ENCODE peak calls at places on chromosomes 3 and 15, in four cellular contexts. One of them, this sample, is unnamed.

GRCh38 chr15:98428253-98428989 is 219.9 kb upstream of the IGF1R start:
- DNase-seq in HEK293T: peak
- DNase-seq in K562: peak
- DNase-seq in HepG2: peak
- DNase-seq in this sample: peak

GRCh38 chr15:41022487-41023090 is 69.3 kb downstream of the CHAC1 start:
- DNase-seq in HEK293T: peak
- DNase-seq in K562: peak
- DNase-seq in HepG2: peak
- DNase-seq in this sample: peak

GRCh38 chr3:100402150-100402706 is 889 bp downstream of the LNP1 start:
- DNase-seq in HEK293T: no peak
- DNase-seq in K562: no peak
- DNase-seq in HepG2: no peak
- DNase-seq in this sample: no peak

GRCh38 chr15:84833447-84833846 is 16.3 kb downstream of the ALPK3 start:
- DNase-seq in HEK293T: no peak
- DNase-seq in K562: peak
- DNase-seq in HepG2: no peak
- DNase-seq in this sample: no peak

GRCh38 chr3:106299300-106300098 is 430.7 kb upstream of the CBLB start:
- DNase-seq in HEK293T: no peak
- DNase-seq in K562: no peak
- DNase-seq in HepG2: no peak
- DNase-seq in this sample: no peak

GRCh38 chr3:176807938-176808337 is 389.3 kb downstream of the TBL1XR1 start:
- DNase-seq in HEK293T: no peak
- DNase-seq in K562: no peak
- DNase-seq in HepG2: no peak
- DNase-seq in this sample: no peak

GRCh38 chr15:72312605-72313447 is 7.1 kb downstream of the CELF6 start:
- DNase-seq in HEK293T: peak
- DNase-seq in K562: peak
- DNase-seq in HepG2: peak
- DNase-seq in this sample: peak

GRCh38 chr15:47998523-47999113 is 122.2 kb upstream of the SLC24A5 start:
- DNase-seq in HEK293T: no peak
- DNase-seq in K562: no peak
- DNase-seq in HepG2: no peak
- DNase-seq in this sample: no peak

GRCh38 chr3:132422531-132422930 is 5.2 kb downstream of the DNAJC13 start:
- DNase-seq in HEK293T: no peak
- DNase-seq in K562: no peak
- DNase-seq in HepG2: no peak
- DNase-seq in this sample: no peak

GRCh38 chr3:29240248-29240647 is 40.6 kb upstream of the RBMS3 start:
- DNase-seq in HEK293T: no peak
- DNase-seq in K562: no peak
- DNase-seq in HepG2: no peak
- DNase-seq in this sample: no peak

GRCh38 chr3:197171481-197172067 is 126.8 kb downstream of the DLG1 start:
- DNase-seq in HEK293T: no peak
- DNase-seq in K562: no peak
- DNase-seq in HepG2: no peak
- DNase-seq in this sample: no peak

GRCh38 chr15:27592036-27592725 is 506.9 kb downstream of the OCA2 start:
- DNase-seq in HEK293T: no peak
- DNase-seq in K562: no peak
- DNase-seq in HepG2: no peak
- DNase-seq in this sample: no peak

GRCh38 chr3:94417963-94418455 is 355.1 kb downstream of the NSUN3 start:
- DNase-seq in HEK293T: no peak
- DNase-seq in K562: no peak
- DNase-seq in HepG2: no peak
- DNase-seq in this sample: no peak

GRCh38 chr3:128014548-128014947 is 37.7 kb upstream of the SEC61A1 start:
- DNase-seq in HEK293T: no peak
- DNase-seq in K562: no peak
- DNase-seq in HepG2: no peak
- DNase-seq in this sample: no peak

GRCh38 chr3:125062904-125063618 is 7.3 kb upstream of the HEG1 start:
- DNase-seq in HEK293T: no peak
- DNase-seq in K562: no peak
- DNase-seq in HepG2: peak
- DNase-seq in this sample: no peak

GRCh38 chr15:67341539-67341938 is 87.0 kb downstream of the IQCH start:
- DNase-seq in HEK293T: no peak
- DNase-seq in K562: no peak
- DNase-seq in HepG2: no peak
- DNase-seq in this sample: no peak

GRCh38 chr3:87313641-87314040 is 37.3 kb upstream of the POU1F1 start:
- DNase-seq in HEK293T: no peak
- DNase-seq in K562: no peak
- DNase-seq in HepG2: no peak
- DNase-seq in this sample: no peak

GRCh38 chr15:33055962-33056361 is 138.6 kb downstream of the FMN1 start:
- DNase-seq in HEK293T: no peak
- DNase-seq in K562: no peak
- DNase-seq in HepG2: no peak
- DNase-seq in this sample: no peak

GRCh38 chr15:84736375-84736774 is 12.0 kb upstream of the ZNF592 start:
- DNase-seq in HEK293T: no peak
- DNase-seq in K562: no peak
- DNase-seq in HepG2: no peak
- DNase-seq in this sample: no peak

GRCh38 chr15:68642491-68642845 is 63.7 kb downstream of the CORO2B start:
- DNase-seq in HEK293T: no peak
- DNase-seq in K562: no peak
- DNase-seq in HepG2: no peak
- DNase-seq in this sample: no peak

GRCh38 chr15:69804786-69805185 is 292.9 kb downstream of the TLE3 start:
- DNase-seq in HEK293T: no peak
- DNase-seq in K562: no peak
- DNase-seq in HepG2: no peak
- DNase-seq in this sample: no peak

GRCh38 chr15:39594056-39594763 is 13.3 kb downstream of the THBS1 start:
- DNase-seq in HEK293T: no peak
- DNase-seq in K562: no peak
- DNase-seq in HepG2: no peak
- DNase-seq in this sample: no peak

GRCh38 chr15:77607111-77607893 is 25.4 kb downstream of the LINGO1 start:
- DNase-seq in HEK293T: no peak
- DNase-seq in K562: peak
- DNase-seq in HepG2: no peak
- DNase-seq in this sample: no peak

GRCh38 chr15:59296181-59296617 is 76.5 kb downstream of the MYO1E start:
- DNase-seq in HEK293T: no peak
- DNase-seq in K562: no peak
- DNase-seq in HepG2: no peak
- DNase-seq in this sample: no peak

GRCh38 chr15:66523926-66524325 is 18.8 kb downstream of the ZWILCH start:
- DNase-seq in HEK293T: no peak
- DNase-seq in K562: no peak
- DNase-seq in HepG2: no peak
- DNase-seq in this sample: no peak

GRCh38 chr3:20245781-20246180 is 59.8 kb upstream of the SGO1 start:
- DNase-seq in HEK293T: no peak
- DNase-seq in K562: no peak
- DNase-seq in HepG2: no peak
- DNase-seq in this sample: no peak

GRCh38 chr3:112086857-112087524 is 802 bp downstream of the C3orf52 start:
- DNase-seq in HEK293T: no peak
- DNase-seq in K562: no peak
- DNase-seq in HepG2: no peak
- DNase-seq in this sample: no peak

GRCh38 chr3:176840604-176841287 is 356.5 kb downstream of the TBL1XR1 start:
- DNase-seq in HEK293T: no peak
- DNase-seq in K562: no peak
- DNase-seq in HepG2: no peak
- DNase-seq in this sample: no peak

GRCh38 chr15:44066211-44066827 is 128.8 kb downstream of the FRMD5 start:
- DNase-seq in HEK293T: peak
- DNase-seq in K562: peak
- DNase-seq in HepG2: peak
- DNase-seq in this sample: peak

GRCh38 chr3:150038830-150039229 is 68.1 kb upstream of the PFN2 start:
- DNase-seq in HEK293T: no peak
- DNase-seq in K562: peak
- DNase-seq in HepG2: peak
- DNase-seq in this sample: no peak

GRCh38 chr3:105686324-105686897 is 182.4 kb downstream of the CBLB start:
- DNase-seq in HEK293T: peak
- DNase-seq in K562: peak
- DNase-seq in HepG2: no peak
- DNase-seq in this sample: no peak

GRCh38 chr3:195128255-195129071 is 142.5 kb downstream of the XXYLT1 start:
- DNase-seq in HEK293T: no peak
- DNase-seq in K562: no peak
- DNase-seq in HepG2: no peak
- DNase-seq in this sample: no peak

GRCh38 chr3:195129644-195130492 is 141.1 kb downstream of the XXYLT1 start:
- DNase-seq in HEK293T: no peak
- DNase-seq in K562: no peak
- DNase-seq in HepG2: no peak
- DNase-seq in this sample: no peak

GRCh38 chr3:195133462-195133861 is 137.5 kb downstream of the XXYLT1 start:
- DNase-seq in HEK293T: no peak
- DNase-seq in K562: no peak
- DNase-seq in HepG2: no peak
- DNase-seq in this sample: no peak

GRCh38 chr3:195129072-195129643 is 141.8 kb downstream of the XXYLT1 start:
- DNase-seq in HEK293T: no peak
- DNase-seq in K562: no peak
- DNase-seq in HepG2: no peak
- DNase-seq in this sample: no peak

DNA sequence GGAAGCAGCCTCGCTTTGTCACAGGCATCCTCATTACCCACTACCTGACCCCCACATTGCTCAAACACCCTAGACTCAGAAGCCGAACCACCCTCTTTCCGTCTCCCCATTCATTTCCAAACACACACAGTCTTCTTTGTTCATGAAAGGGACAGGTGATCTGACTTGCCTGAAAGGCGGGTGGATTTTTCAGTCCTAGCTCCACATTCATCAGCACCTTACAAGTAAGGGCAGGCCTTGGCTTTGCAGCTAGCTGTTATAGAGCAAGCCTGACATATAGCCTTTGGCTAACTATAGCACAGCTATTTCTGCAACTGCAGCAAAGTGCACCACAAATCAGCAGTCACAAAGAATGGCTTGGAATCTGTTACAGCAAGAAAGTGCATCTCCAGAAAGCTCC is 139.8 kb downstream of the XXYLT1 start:
- DNase-seq in HEK293T: no peak
- DNase-seq in K562: no peak
- DNase-seq in HepG2: no peak
- DNase-seq in this sample: no peak
- TF ChIP-seq ELF4 in HEK293T: no peak
- TF ChIP-seq ELF4 in K562: no peak
- TF ChIP-seq ELF4 in HepG2: no peak
- TF ChIP-seq ELF4 in this sample: no peak

GRCh38 chr3:70531063-70531657 is 218.7 kb upstream of the MDFIC2 start:
- DNase-seq in HEK293T: peak
- DNase-seq in K562: peak
- DNase-seq in HepG2: peak
- DNase-seq in this sample: no peak

GRCh38 chr3:70526966-70527515 is 214.6 kb upstream of the MDFIC2 start:
- DNase-seq in HEK293T: no peak
- DNase-seq in K562: no peak
- DNase-seq in HepG2: no peak
- DNase-seq in this sample: no peak

GRCh38 chr3:70532806-70533205 is 220.4 kb upstream of the MDFIC2 start:
- DNase-seq in HEK293T: no peak
- DNase-seq in K562: no peak
- DNase-seq in HepG2: no peak
- DNase-seq in this sample: no peak

GRCh38 chr3:70531838-70532489 is 219.5 kb upstream of the MDFIC2 start:
- DNase-seq in HEK293T: no peak
- DNase-seq in K562: no peak
- DNase-seq in HepG2: no peak
- DNase-seq in this sample: peak
- TF ChIP-seq ELF4 in HEK293T: no peak
- TF ChIP-seq ELF4 in K562: no peak
- TF ChIP-seq ELF4 in HepG2: no peak
- TF ChIP-seq ELF4 in this sample: no peak

GRCh38 chr3:114420072-114420471 is 126.2 kb downstream of the TIGIT start:
- DNase-seq in HEK293T: no peak
- DNase-seq in K562: no peak
- DNase-seq in HepG2: no peak
- DNase-seq in this sample: no peak

GRCh38 chr3:114418107-114418506 is 124.3 kb downstream of the TIGIT start:
- DNase-seq in HEK293T: no peak
- DNase-seq in K562: no peak
- DNase-seq in HepG2: no peak
- DNase-seq in this sample: no peak

GRCh38 chr3:114417265-114417664 is 123.4 kb downstream of the TIGIT start:
- DNase-seq in HEK293T: no peak
- DNase-seq in K562: no peak
- DNase-seq in HepG2: no peak
- DNase-seq in this sample: no peak

GRCh38 chr3:114417682-114418081 is 123.9 kb downstream of the TIGIT start:
- DNase-seq in HEK293T: no peak
- DNase-seq in K562: no peak
- DNase-seq in HepG2: no peak
- DNase-seq in this sample: no peak

GRCh38 chr3:114418724-114419543 is 125.1 kb downstream of the TIGIT start:
- DNase-seq in HEK293T: peak
- DNase-seq in K562: peak
- DNase-seq in HepG2: peak
- DNase-seq in this sample: no peak
- TF ChIP-seq ELF4 in HEK293T: no peak
- TF ChIP-seq ELF4 in K562: no peak
- TF ChIP-seq ELF4 in HepG2: no peak
- TF ChIP-seq ELF4 in this sample: no peak

DNA sequence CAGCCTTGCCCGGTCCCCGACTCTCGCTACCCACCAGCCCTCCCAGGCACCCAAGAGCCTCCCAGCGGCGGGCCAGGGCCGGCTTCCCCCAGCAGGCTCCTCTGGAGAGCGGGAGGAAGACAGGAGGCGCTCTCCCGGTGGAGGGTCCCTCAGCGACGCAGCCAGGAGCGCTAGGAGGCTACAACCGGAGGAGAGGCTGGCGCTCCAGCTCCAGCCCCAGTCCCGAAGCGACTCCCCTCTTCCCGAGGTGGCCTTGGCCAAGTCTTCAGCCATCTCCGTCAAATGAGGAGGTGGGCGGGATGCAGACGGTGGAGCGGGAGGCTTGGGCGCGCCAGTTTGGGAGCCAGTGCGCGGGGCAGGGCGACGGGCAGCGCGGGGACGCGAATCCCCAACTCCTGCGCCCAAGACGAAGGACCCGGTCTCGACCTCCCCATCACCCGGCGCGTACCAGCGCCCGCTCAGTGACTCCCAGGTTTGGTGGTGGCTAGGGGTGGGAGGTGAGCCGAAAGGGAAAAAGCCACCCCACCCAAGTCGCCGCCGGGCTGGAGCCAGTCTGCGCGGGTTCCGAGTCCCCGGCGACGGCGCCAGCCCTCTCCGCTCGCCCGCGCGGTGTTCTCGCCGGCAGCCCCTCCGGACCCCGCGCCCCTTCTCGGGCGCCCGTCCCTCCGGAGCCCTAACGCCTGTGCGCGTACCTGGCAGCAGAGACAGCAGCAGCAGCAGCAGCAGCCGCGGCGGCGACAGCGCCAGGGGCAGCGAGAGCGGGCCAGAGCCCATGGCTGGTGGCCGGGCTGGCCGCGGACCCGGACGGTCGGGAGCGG is 566 bp downstream of the CHRNA3 start:
- DNase-seq in HEK293T: peak
- DNase-seq in K562: no peak
- DNase-seq in HepG2: no peak
- DNase-seq in this sample: peak
- TF ChIP-seq ELF4 in HEK293T: no peak
- TF ChIP-seq ELF4 in K562: no peak
- TF ChIP-seq ELF4 in HepG2: no peak
- TF ChIP-seq ELF4 in this sample: no peak